ENCODE peak calls at places on chromosomes 7 and 10, in four cellular contexts. N is stomach, Q is lower leg skin, W is body of pancreas. S is an unnamed sample.

GRCh38 chr10:131839351-131839750 is 61.5 kb upstream of the PPP2R2D start:
- DNase-seq in N (no peak), Q (peak), W (no peak), S (no peak)

GRCh38 chr7:152959610-152960009 is 200.1 kb downstream of the ACTR3B start:
- DNase-seq in N (no peak), Q (no peak), W (no peak), S (no peak)

GRCh38 chr7:155993420-155994252 is 181.4 kb upstream of the SHH start:
- DNase-seq in N (peak), Q (peak), W (no peak), S (no peak)

GRCh38 chr10:64873088-64873487 is 1351.9 kb downstream of the REEP3 start:
- DNase-seq in N (no peak), Q (no peak), W (no peak), S (no peak)

GRCh38 chr7:106111671-106112117 is 418 bp downstream of the SYPL1 start:
- DNase-seq in N (peak), Q (no peak), W (no peak), S (peak)

GRCh38 chr10:129764901-129765663 is 199.0 kb downstream of the EBF3 start:
- DNase-seq in N (peak), Q (peak), W (no peak), S (no peak)

GRCh38 chr10:2978111-2978510 is 89.2 kb upstream of the PFKP start:
- DNase-seq in N (no peak), Q (no peak), W (no peak), S (no peak)

GRCh38 chr10:118832242-118832651 is 77.5 kb upstream of the CACUL1 start:
- DNase-seq in N (peak), Q (peak), W (no peak), S (no peak)

GRCh38 chr10:132911712-132912097 is 30.7 kb downstream of the CFAP46 start:
- DNase-seq in N (no peak), Q (no peak), W (no peak), S (no peak)

GRCh38 chr10:101050206-101051069 is 11.4 kb upstream of the KAZALD1 start:
- DNase-seq in N (peak), Q (peak), W (peak), S (peak)

GRCh38 chr7:128266891-128267839 is 26.1 kb downstream of the LEP start:
- DNase-seq in N (peak), Q (peak), W (peak), S (peak)

GRCh38 chr10:59337254-59337653 is 25.1 kb downstream of the FAM13C start:
- DNase-seq in N (peak), Q (no peak), W (peak), S (no peak)

GRCh38 chr10:5040781-5041470 is 37.3 kb upstream of the AKR1C2 start:
- DNase-seq in N (no peak), Q (no peak), W (no peak), S (no peak)

GRCh38 chr7:138657854-138658386 is 43.2 kb downstream of the SVOPL start:
- DNase-seq in N (no peak), Q (no peak), W (no peak), S (no peak)

GRCh38 chr10:88281592-88282268 is 301.4 kb downstream of the RNLS start:
- DNase-seq in N (no peak), Q (no peak), W (no peak), S (no peak)

GRCh38 chr10:75235375-75236177 is at the start of gene COMTD1:
- DNase-seq in N (peak), Q (peak), W (peak), S (peak)

GRCh38 chr10:46106410-46107255 is 60.6 kb upstream of the MSMB start:
- DNase-seq in N (peak), Q (peak), W (peak), S (peak)

GRCh38 chr7:66267249-66267648 is 62.1 kb downstream of the TPST1 start:
- DNase-seq in N (no peak), Q (no peak), W (no peak), S (no peak)

GRCh38 chr7:17371656-17372524 is 73.4 kb downstream of the AHR start:
- DNase-seq in N (no peak), Q (no peak), W (no peak), S (peak)

GRCh38 chr10:74178042-74178791 is 27.2 kb downstream of the ADK start:
- DNase-seq in N (no peak), Q (no peak), W (no peak), S (no peak)

GRCh38 chr7:55173671-55174070 is 154.9 kb downstream of the EGFR start:
- DNase-seq in N (no peak), Q (peak), W (no peak), S (no peak)

GRCh38 chr10:91163709-91164474 is 56.6 kb upstream of the PCGF5 start:
- DNase-seq in N (peak), Q (peak), W (peak), S (peak)

GRCh38 chr10:91162050-91162494 is 58.4 kb upstream of the PCGF5 start:
- DNase-seq in N (no peak), Q (no peak), W (no peak), S (peak)

GRCh38 chr10:91164520-91165065 is 55.9 kb upstream of the PCGF5 start:
- DNase-seq in N (no peak), Q (no peak), W (no peak), S (no peak)

GRCh38 chr10:91163269-91163708 is 57.2 kb upstream of the PCGF5 start:
- DNase-seq in N (peak), Q (peak), W (peak), S (peak)

DNA sequence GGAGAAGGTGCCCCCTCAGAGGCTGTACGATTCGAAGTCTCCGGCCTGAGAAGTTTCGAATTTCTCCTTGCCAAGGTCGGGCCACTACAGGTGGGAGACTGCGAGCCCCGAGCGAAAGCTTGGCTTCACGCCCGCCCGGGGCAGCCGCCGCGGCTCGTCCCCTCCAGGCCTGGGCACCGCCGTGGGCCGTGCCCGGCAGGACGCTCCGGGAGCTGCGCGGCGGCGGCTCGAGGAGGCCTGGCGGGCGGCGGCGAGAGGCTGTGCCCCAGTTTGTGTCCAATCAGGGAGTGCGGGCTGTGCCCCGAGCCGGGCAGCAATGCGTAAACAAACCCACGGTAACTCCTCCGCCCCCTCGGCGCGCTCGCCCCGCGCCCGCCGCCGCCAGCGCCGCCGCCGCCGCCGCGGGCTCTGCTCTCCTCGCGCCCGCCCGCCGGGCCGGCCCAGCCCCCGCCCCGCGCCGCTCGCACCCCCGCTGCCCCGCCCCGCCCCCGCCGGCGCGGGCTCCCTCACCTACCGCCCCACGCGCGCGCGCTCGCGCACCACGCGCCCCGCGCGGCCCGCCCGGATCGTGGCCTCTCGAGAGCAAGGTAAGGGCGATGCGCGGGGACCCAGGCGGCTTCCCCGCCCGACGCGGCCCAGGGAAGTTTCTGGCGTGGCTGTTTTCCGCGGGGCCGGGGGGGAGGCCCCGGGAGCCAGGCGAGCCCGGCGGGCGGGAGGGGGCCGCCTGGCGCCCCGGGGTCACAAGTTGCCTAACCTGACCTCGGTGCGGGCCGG is 57.8 kb upstream of the PCGF5 start:
- DNase-seq in N (peak), Q (peak), W (peak), S (peak)
- TF ChIP-seq POLR2A in N (no peak), Q (no peak), W (peak), S (peak)

GRCh38 chr10:43607199-43607573 is 948 bp downstream of the ZNF485 start:
- DNase-seq in N (no peak), Q (no peak), W (no peak), S (no peak)

GRCh38 chr10:43610636-43611035 is 4.4 kb downstream of the ZNF485 start:
- DNase-seq in N (no peak), Q (no peak), W (no peak), S (no peak)

GRCh38 chr10:43605850-43606322 is 352 bp upstream of the ZNF485 start:
- DNase-seq in N (no peak), Q (no peak), W (no peak), S (no peak)

DNA sequence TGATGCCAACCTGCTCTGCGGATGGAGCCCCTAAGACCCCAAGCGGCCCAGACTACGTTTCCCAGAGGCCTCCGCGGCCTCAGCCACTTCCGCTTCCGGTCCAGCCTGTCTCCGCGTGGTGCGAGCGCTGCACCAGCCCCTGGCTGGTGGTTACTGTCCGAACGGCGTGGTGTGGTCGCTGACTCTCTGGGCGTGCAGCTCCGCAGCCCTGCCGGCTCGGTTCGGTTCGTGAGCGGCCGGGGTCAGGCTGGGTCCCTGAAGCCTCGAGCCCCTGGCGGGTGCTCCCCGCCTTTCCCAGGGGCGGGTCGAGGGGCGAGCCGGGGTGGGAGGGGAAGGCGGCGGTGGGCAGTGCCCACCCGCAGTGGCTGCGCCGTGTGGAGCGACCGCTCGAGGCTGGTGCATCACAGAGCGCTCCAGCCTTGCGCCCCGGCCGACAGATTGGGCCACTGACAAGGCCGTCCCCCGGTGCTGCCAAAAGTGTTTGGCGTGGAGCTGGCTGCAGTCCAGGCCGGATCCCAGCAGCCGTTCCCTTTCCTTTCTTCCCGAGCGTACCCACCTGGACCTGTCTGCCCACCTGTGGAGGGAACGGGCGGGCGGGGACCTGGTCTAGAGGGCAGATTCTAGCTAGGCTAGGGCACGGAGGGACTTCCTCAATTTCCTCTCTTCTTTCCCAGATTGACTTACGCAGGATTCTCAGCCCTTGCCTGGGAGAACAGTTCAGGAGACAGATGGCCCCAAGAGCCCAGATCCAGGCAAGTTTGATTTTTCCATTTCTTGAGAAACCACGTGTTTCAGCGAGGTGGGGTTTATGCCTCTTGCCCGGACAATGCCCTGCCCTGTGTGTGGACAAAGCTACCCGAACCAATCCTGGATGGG is at the start of gene ZNF485:
- DNase-seq in N (peak), Q (peak), W (peak), S (peak)
- TF ChIP-seq POLR2A in N (no peak), Q (no peak), W (peak), S (peak)

DNA sequence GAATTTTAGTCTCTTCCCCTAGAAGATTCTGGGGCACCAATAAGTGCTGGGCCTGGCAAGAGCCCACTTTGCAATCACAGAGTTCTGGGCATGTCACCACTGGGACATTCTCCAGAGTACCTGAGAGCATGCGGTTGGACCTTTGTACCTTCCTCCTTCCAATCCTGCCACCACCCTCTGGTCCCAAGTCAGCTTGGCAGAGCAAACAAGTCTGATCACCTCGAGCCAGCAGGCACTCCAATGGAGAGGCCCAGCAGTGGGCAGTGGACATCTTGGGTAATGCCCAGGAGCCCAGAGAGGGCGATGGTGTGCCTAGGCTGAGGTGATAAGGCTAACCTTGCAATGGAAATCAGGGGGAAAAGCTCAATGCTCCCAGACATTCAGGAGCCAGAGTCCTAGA is 43.4 kb downstream of the SH3PXD2A start:
- DNase-seq in N (peak), Q (no peak), W (peak), S (no peak)
- TF ChIP-seq POLR2A in N (no peak), Q (no peak), W (no peak), S (no peak)

DNA sequence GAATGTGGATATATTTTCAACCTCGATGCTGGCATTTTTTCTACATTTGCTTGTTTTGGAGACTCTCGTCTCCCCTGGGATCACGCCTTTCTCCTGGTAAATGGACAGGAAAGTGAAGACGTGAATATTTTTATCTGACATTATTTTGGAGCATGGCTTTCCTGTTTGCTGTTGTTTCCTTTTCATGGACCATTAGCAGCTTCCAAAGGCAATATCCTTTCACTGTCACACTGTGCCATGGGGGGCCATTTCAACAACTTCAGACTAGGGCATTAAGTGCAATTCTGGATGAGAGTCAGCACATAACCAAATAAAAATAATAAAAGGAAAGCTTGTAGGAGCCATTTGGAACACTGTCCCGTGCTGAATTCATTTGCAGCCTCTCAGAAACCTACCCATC is 75.9 kb upstream of the NEUROD6 start:
- DNase-seq in N (no peak), Q (no peak), W (no peak), S (no peak)
- TF ChIP-seq POLR2A in N (no peak), Q (no peak), W (no peak), S (no peak)

DNA sequence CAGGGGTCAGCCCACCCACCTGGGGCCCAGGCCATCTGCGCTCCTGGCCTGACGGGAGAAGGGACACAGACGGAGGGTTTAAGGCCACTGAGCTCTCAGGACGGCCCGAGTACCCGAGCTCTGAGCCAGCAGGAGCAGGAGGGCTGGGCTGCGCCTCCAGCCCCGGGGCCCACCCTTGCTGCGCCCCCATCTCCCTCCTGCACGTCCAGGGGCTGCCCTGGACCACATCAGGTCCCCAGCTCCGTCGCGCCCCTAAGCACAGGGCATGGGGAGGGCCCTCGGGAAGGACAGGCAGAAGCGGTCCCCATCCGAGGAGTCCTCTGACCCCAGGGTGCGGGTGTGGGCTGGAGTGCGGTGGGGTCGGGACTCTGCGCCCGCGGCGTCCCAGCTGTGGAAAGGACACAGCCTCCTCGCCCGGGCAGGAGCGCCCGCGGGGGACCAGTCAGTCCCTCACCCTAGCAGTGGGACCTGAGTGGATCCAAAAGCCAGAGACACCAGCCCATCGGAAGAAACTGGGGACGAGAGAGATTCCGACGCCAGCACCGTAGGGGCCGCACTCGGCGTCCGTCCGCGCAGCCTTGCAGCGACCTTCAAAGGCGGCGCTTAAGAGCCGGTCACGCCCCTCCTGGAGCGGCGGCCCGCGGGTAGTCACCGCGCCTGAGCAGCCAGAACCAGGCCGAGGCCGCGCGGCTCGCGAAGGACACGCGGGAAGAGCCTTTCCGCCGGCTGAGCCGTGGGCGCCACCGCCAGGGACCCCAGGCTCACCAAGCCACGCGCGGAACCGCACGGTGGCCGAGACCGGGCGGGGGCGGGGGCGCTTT is 15.9 kb downstream of the CAMK2B start:
- DNase-seq in N (peak), Q (peak), W (peak), S (no peak)
- TF ChIP-seq POLR2A in N (no peak), Q (no peak), W (peak), S (no peak)

GRCh38 chr10:13652860-13653259 is 66.1 kb downstream of the PRPF18 start:
- DNase-seq in N (no peak), Q (no peak), W (no peak), S (no peak)

GRCh38 chr10:13648425-13648824 is 61.7 kb downstream of the PRPF18 start:
- DNase-seq in N (no peak), Q (no peak), W (no peak), S (no peak)

GRCh38 chr10:13650961-13651360 is 64.2 kb downstream of the PRPF18 start:
- DNase-seq in N (no peak), Q (no peak), W (no peak), S (no peak)

GRCh38 chr10:13651969-13652720 is 65.4 kb downstream of the PRPF18 start:
- DNase-seq in N (no peak), Q (no peak), W (no peak), S (no peak)

DNA sequence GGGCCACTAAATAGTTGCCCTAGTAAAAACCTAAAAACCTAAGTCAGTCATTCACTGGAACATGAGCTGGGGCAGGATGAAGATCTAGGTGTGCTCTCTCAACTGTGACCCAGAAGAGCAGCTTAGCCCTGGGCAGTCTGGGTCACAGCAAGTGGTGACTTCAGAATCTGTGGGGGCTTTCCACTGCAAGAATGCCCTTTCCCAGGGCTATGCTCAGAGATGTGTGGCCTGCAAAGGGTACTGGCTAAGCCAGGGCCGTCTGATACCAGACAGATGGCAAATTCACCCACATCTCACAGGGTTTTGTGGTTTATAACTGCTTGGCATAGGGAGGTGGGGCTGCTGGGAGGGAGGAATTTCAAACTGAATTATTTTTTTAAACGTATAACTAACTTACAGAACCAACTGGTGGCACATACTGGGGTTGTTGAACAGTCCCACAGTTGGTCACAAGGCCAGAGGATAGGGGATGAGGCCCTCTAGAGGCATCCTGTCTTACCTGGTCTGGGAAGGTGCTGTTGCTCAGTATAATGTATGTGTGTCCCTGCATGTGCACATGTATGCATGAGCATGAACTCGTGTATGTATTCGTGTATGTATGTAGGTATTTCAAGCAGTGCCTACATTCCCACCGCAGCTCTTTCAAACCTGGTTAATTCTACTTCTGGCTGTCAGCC is 63.2 kb downstream of the PRPF18 start:
- DNase-seq in N (no peak), Q (no peak), W (no peak), S (no peak)
- TF ChIP-seq POLR2A in N (no peak), Q (no peak), W (no peak), S (no peak)

S was measured in H54.